ENCODE peak calls at places on chromosome 21, in nine cellular contexts. J, H, N, E, C, X, G, O and Z are unnamed samples.

GRCh38 chr21:34072145-34073031 is 990 bp upstream of the MRPS6 start:
- DNase-seq in J (no peak), H (no peak), N (peak; percentile 65), E (no peak), C (no peak), X (peak; percentile 27), G (no peak), O (no peak), Z (no peak)

GRCh38 chr21:29939859-29940245 is at the start of gene GRIK1:
- DNase-seq in J (no peak), H (no peak), N (peak; percentile 5), E (peak; percentile 61), C (no peak), X (no peak), G (peak; percentile 60), O (peak; percentile 39), Z (no peak)

GRCh38 chr21:20110368-20110767 is 887.8 kb upstream of the NCAM2 start:
- DNase-seq in J (no peak), H (no peak), N (no peak), E (no peak), C (no peak), X (no peak), G (no peak), O (no peak), Z (no peak)

GRCh38 chr21:33993286-33994231 is 78.0 kb upstream of the ATP5PO start:
- DNase-seq in J (no peak), H (no peak), N (no peak), E (no peak), C (no peak), X (no peak), G (no peak), O (no peak), Z (peak; percentile 40)

GRCh38 chr21:17441370-17441769 is 71.5 kb upstream of the CXADR start:
- DNase-seq in J (no peak), H (no peak), N (no peak), E (peak; percentile 30), C (no peak), X (peak; percentile 84), G (no peak), O (peak; percentile 16), Z (no peak)

GRCh38 chr21:43208561-43209332 is 39.9 kb downstream of the CRYAA start:
- DNase-seq in J (no peak), H (no peak), N (no peak), E (no peak), C (no peak), X (no peak), G (no peak), O (no peak), Z (no peak)

GRCh38 chr21:41633627-41634026 is 125.7 kb upstream of the TMPRSS2 start:
- DNase-seq in J (no peak), H (no peak), N (no peak), E (no peak), C (no peak), X (no peak), G (no peak), O (no peak), Z (no peak)

GRCh38 chr21:34022557-34023335 is 50.6 kb upstream of the MRPS6 start:
- DNase-seq in J (no peak), H (no peak), N (peak; percentile 69), E (no peak), C (no peak), X (peak; percentile 25), G (peak; percentile 22), O (no peak), Z (peak; percentile 46)

GRCh38 chr21:44301093-44301492 is 1.2 kb downstream of the PFKL start:
- DNase-seq in J (no peak), H (no peak), N (peak; percentile 17), E (no peak), C (no peak), X (no peak), G (no peak), O (no peak), Z (peak; percentile 16)

GRCh38 chr21:41927727-41928409 is 25.9 kb downstream of the C2CD2 start:
- DNase-seq in J (no peak), H (peak; percentile 87), N (no peak), E (no peak), C (no peak), X (no peak), G (no peak), O (no peak), Z (peak; percentile 63)

GRCh38 chr21:29904359-29905282 is 35.2 kb downstream of the GRIK1 start:
- DNase-seq in J (no peak), H (no peak), N (peak; percentile 38), E (peak; percentile 17), C (no peak), X (peak; percentile 24), G (no peak), O (no peak), Z (no peak)

GRCh38 chr21:38095220-38095619 is 161.6 kb upstream of the KCNJ15 start:
- DNase-seq in J (no peak), H (no peak), N (peak; percentile 5), E (no peak), C (no peak), X (no peak), G (no peak), O (no peak), Z (no peak)

GRCh38 chr21:41133896-41134522 is 34.0 kb upstream of the BACE2 start:
- DNase-seq in J (peak; percentile 61), H (peak; percentile 59), N (peak; percentile 72), E (peak; percentile 62), C (peak; percentile 39), X (peak; percentile 53), G (peak; percentile 58), O (peak; percentile 51), Z (peak; percentile 36)

GRCh38 chr21:26194811-26195251 is 24.3 kb upstream of the APP start:
- DNase-seq in J (no peak), H (no peak), N (peak; percentile 66), E (no peak), C (no peak), X (no peak), G (no peak), O (no peak), Z (no peak)

GRCh38 chr21:43308101-43308500 is 118.8 kb downstream of the SIK1 start:
- DNase-seq in J (no peak), H (no peak), N (no peak), E (no peak), C (no peak), X (no peak), G (no peak), O (no peak), Z (no peak)

GRCh38 chr21:44564886-44565598 is 6.4 kb upstream of the KRTAP10-3 start:
- DNase-seq in J (no peak), H (no peak), N (no peak), E (no peak), C (no peak), X (no peak), G (no peak), O (no peak), Z (no peak)

GRCh38 chr21:39182484-39183271 is 573 bp downstream of the PSMG1 start:
- DNase-seq in J (no peak), H (peak; percentile 39), N (peak; percentile 58), E (no peak), C (no peak), X (peak; percentile 25), G (no peak), O (no peak), Z (no peak)

GRCh38 chr21:46252840-46253239 is 24.3 kb upstream of the LSS start:
- DNase-seq in J (no peak), H (no peak), N (no peak), E (no peak), C (no peak), X (no peak), G (no peak), O (no peak), Z (no peak)

GRCh38 chr21:46253610-46254124 is 25.1 kb upstream of the LSS start:
- DNase-seq in J (no peak), H (no peak), N (peak; percentile 19), E (peak; percentile 21), C (no peak), X (no peak), G (no peak), O (peak; percentile 22), Z (peak; percentile 53)

GRCh38 chr21:46248827-46249226 is 20.3 kb upstream of the LSS start:
- DNase-seq in J (no peak), H (no peak), N (no peak), E (no peak), C (no peak), X (no peak), G (no peak), O (no peak), Z (no peak)

GRCh38 chr21:46247699-46248460 is 19.3 kb upstream of the LSS start:
- DNase-seq in J (no peak), H (no peak), N (no peak), E (no peak), C (no peak), X (no peak), G (no peak), O (no peak), Z (no peak)

GRCh38 chr21:46250146-46250725 is 21.7 kb upstream of the LSS start:
- DNase-seq in J (no peak), H (no peak), N (no peak), E (no peak), C (no peak), X (no peak), G (no peak), O (no peak), Z (peak; percentile 54)
- TF ChIP-seq EZH2phosphoT487 in J (no peak), H (no peak), N (no peak), E (no peak), C (no peak), X (no peak), G (no peak), O (no peak), Z (no peak)

GRCh38 chr21:37006521-37007291 is at the start of gene RIPPLY3:
- DNase-seq in J (peak; percentile 75), H (no peak), N (peak; percentile 44), E (peak; percentile 75), C (no peak), X (peak; percentile 45), G (peak; percentile 66), O (peak; percentile 50), Z (no peak)
- H3K4me3 ChIP-seq in J (peak within 1 kb of the TSS; percentile 46), H (no peak within 1 kb of the TSS), N (peak within 1 kb of the TSS; percentile 64), E (peak within 1 kb of the TSS; percentile 70), C (no peak within 1 kb of the TSS), X (peak within 1 kb of the TSS; percentile 76), G (peak within 1 kb of the TSS; percentile 68), O (peak within 1 kb of the TSS; percentile 49), Z (no peak within 1 kb of the TSS)

DNA sequence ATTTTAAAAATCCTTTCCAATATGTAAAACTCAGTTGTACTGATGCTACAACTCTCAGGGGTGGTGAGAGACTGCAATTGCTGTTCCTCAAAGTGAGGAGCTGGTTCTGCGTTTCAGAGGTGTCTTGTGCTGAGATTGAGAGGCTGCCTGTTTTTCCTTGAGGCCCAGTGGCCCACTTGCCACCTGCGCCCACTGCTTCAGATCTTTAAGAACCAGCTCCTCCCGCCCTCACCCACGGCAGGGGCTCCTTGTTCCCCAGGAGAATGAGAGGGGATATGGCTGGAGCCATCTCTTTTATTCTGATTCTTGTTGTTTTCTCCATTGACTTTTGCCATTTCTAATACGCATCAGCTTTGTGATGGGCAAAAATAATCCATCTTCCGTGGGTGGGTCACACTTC is 45.5 kb downstream of the EVA1C start:
- DNase-seq in J (no peak), H (no peak), N (no peak), E (no peak), C (no peak), X (no peak), G (no peak), O (no peak), Z (no peak)
- H2AFZ ChIP-seq in J (no peak overlapping the region), H (no peak overlapping the region), N (no peak overlapping the region), E (no peak overlapping the region), C (no peak overlapping the region), X (no peak overlapping the region), G (no peak overlapping the region), O (no peak overlapping the region), Z (no peak overlapping the region)

GRCh38 chr21:37028579-37028978 is 22.1 kb downstream of the RIPPLY3 start:
- DNase-seq in J (no peak), H (no peak), N (no peak), E (no peak), C (no peak), X (peak; percentile 45), G (no peak), O (no peak), Z (no peak)
- TF ChIP-seq EZH2phosphoT487 in J (no peak), H (no peak), N (no peak), E (no peak), C (no peak), X (no peak), G (no peak), O (no peak), Z (no peak)